ENCODE peak calls at places on chromosomes 12 and 14, in five cellular contexts. T is cerebellar cortex, D is EH, X is uterus, U is GDM1. J is an unnamed sample.

GRCh38 chr14:103273145-103273846 is 60.7 kb upstream of the EIF5 start:
- DNase-seq in T (no peak), D (no peak), X (no peak), U (no peak), J (no peak)

GRCh38 chr12:123398177-123398916 is 14.4 kb downstream of the KMT5A start:
- DNase-seq in T (peak; percentile 95), D (peak; percentile 88), X (peak; percentile 31), U (no peak), J (no peak)

GRCh38 chr12:52096332-52097044 is 17.0 kb downstream of the SMIM41 start:
- DNase-seq in T (no peak), D (no peak), X (no peak), U (no peak), J (no peak)

GRCh38 chr12:59077153-59077930 is 157.0 kb upstream of the LRIG3 start:
- DNase-seq in T (no peak), D (peak; percentile 5), X (no peak), U (no peak), J (no peak)

GRCh38 chr12:117388865-117389508 is 27.6 kb upstream of the NOS1 start:
- DNase-seq in T (no peak), D (no peak), X (no peak), U (no peak), J (no peak)

GRCh38 chr14:23403908-23404307 is 4.2 kb downstream of the MYH6 start:
- DNase-seq in T (no peak), D (no peak), X (no peak), U (no peak), J (no peak)

GRCh38 chr12:47302111-47302597 is 222.4 kb upstream of the AMIGO2 start:
- DNase-seq in T (no peak), D (no peak), X (peak; percentile 38), U (no peak), J (no peak)

GRCh38 chr12:11762723-11763326 is 113.4 kb downstream of the ETV6 start:
- DNase-seq in T (no peak), D (peak; percentile 66), X (no peak), U (no peak), J (no peak)

GRCh38 chr14:106317593-106317992 is 791.2 kb downstream of the TMEM121 start:
- DNase-seq in T (no peak), D (no peak), X (no peak), U (no peak), J (no peak)

GRCh38 chr12:70354777-70355176 is 11.3 kb upstream of the KCNMB4 start:
- DNase-seq in T (no peak), D (no peak), X (no peak), U (no peak), J (no peak)